ENCODE peak calls at places on chromosomes 3 and 15, in nine cellular contexts. K is OCI-LY7, G is epithelial cell of esophagus, V is lower lobe of right lung, S is pancreas, Q is transverse colon, Z is hepatocyte, R is kidney epithelial cell, A is esophagus squamous epithelium. E is an unnamed sample.

GRCh38 chr15:57340673-57341259 is 35.5 kb upstream of the CGNL1 start:
- DNase-seq in Q (peak; percentile 51), K (peak; percentile 56), Z (peak; percentile 80), A (no peak), R (no peak), V (no peak), S (peak; percentile 35), G (peak; percentile 68), E (peak; percentile 67)

GRCh38 chr3:133440652-133441051 is 40.8 kb downstream of the BFSP2 start:
- DNase-seq in K (no peak), Q (no peak), A (no peak), R (no peak), Z (no peak), S (no peak), V (no peak), G (no peak), E (no peak)

GRCh38 chr15:38192496-38192895 is 60.1 kb upstream of the SPRED1 start:
- DNase-seq in V (no peak), G (no peak), A (no peak), Q (no peak), K (peak; percentile 95), Z (no peak), R (no peak), S (no peak), E (no peak)

GRCh38 chr15:90762109-90762508 is 45.0 kb downstream of the BLM start:
- DNase-seq in V (peak; percentile 87), R (no peak), Q (peak; percentile 35), G (peak; percentile 51), S (no peak), K (no peak), Z (peak; percentile 50), A (no peak), E (no peak)

GRCh38 chr3:62373714-62374333 is 474 bp upstream of the FEZF2 start:
- DNase-seq in Q (no peak), S (no peak), A (no peak), V (no peak), G (no peak), K (no peak), R (no peak), Z (no peak), E (no peak)

GRCh38 chr3:138180375-138181029 is 5.8 kb upstream of the DBR1 start:
- DNase-seq in Z (peak; percentile 60), R (no peak), A (no peak), K (peak; percentile 59), G (peak; percentile 58), V (no peak), Q (peak; percentile 26), S (no peak), E (peak; percentile 50)

GRCh38 chr15:101676965-101677364 is 24.8 kb upstream of the TM2D3 start:
- DNase-seq in R (no peak), Z (no peak), S (no peak), A (no peak), V (no peak), Q (no peak), G (no peak), K (no peak), E (no peak)

GRCh38 chr3:41961061-41961749 is 698 bp downstream of the ULK4 start:
- DNase-seq in Z (peak; percentile 76), S (peak; percentile 26), A (peak; percentile 5), K (peak; percentile 77), R (peak; percentile 19), V (peak; percentile 76), Q (peak; percentile 40), G (peak; percentile 81), E (peak; percentile 73)

DNA sequence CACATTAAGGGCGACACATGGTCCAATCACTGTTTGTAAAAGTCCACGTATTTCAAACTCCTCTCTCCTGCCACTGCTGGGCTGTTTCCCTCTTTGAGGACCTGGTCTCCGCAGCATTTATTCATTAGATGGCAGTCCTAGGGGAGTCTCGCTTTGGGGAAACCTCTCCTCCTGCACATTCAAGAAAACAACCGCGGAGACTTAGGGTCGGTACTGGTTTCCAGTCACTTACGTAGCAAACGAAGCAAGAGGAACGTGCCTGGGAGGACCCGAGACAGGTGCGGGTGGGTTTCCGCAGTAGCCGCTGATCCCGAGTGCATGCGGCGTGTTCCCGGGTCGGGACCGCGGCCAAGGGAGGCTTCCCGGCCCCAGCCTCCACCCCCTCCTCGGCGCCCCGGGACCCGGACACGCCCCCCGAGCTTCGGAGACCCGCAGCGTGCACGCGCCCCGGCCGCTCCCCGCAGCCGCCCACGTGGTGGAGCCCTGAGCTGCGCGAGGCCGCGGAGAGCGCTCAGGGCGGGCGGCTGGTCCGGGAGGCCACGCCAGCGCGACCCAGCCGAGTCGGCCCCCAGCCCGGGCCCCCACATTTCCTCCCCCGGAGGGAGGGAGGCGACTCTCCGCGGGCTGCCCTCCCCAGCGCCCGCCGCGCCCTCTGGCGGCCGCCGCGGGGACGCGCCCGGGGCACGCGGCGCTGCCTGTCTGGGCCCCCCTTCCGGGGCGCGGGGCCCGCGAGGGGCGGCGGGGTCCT is 1.1 kb upstream of the IGF1R start:
- DNase-seq in Z (peak; percentile 91), S (peak; percentile 77), Q (peak; percentile 78), K (peak; percentile 81), A (no peak), G (peak; percentile 55), R (no peak), V (peak; percentile 81), E (peak; percentile 73)
- TF ChIP-seq CTCF in Z (peak; percentile 35), S (no peak), Q (peak; percentile 44), K (peak; percentile 54), A (peak; percentile 19), G (no peak), R (no peak), V (peak; percentile 51), E (peak; percentile 59)

GRCh38 chr3:73625124-73625665 is 454 bp upstream of the PDZRN3 start:
- DNase-seq in K (no peak), V (no peak), S (no peak), R (no peak), Z (peak; percentile 67), Q (no peak), A (no peak), G (peak; percentile 46), E (no peak)

GRCh38 chr3:73622135-73622534 is 2.6 kb downstream of the PDZRN3 start:
- DNase-seq in R (no peak), G (no peak), V (no peak), K (no peak), S (peak; percentile 86), A (no peak), Q (peak; percentile 46), Z (peak; percentile 77), E (no peak)

GRCh38 chr3:73623996-73624362 is 762 bp downstream of the PDZRN3 start:
- DNase-seq in V (no peak), Q (peak; percentile 38), K (no peak), Z (peak; percentile 83), R (no peak), S (peak; percentile 36), A (no peak), G (peak; percentile 68), E (no peak)

GRCh38 chr3:73624363-73625123 is at the start of gene PDZRN3:
- DNase-seq in R (no peak), S (peak; percentile 57), A (no peak), Z (peak; percentile 80), Q (peak; percentile 65), V (peak; percentile 55), G (peak; percentile 64), K (no peak), E (no peak)

DNA sequence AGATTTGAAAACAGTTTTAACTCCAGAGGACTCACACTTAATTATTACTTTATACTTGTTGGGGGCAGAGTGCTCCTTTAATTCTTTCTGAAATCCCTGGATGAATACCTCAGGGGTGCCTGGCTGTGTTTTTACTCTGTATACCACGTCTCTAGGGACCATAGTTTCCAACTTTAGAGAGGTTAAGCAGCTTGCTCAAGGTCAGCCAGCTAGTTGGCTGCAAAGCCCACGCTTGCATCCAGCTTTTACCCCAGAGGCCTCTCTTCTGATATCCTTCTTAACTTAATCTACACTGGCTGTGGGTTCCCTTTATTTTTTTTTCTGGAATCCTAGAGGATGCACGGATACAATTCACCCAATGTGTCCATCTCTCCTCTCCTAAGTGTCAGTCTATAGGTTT is 1.4 kb downstream of the PDZRN3 start:
- DNase-seq in Q (no peak), K (no peak), R (no peak), S (peak; percentile 28), V (no peak), Z (no peak), A (no peak), G (no peak), E (no peak)
- H3K4me3 ChIP-seq in Q (peak overlapping the region; percentile 81), K (no peak overlapping the region), R (no peak overlapping the region), S (peak overlapping the region; percentile 41), V (peak overlapping the region; percentile 58), Z (peak overlapping the region; percentile 39), A (peak overlapping the region; percentile 73), G (peak overlapping the region; percentile 3), E (no peak overlapping the region)

GRCh38 chr3:45939341-45939771 is 3.9 kb upstream of the CXCR6 start:
- DNase-seq in Q (no peak), A (no peak), S (no peak), Z (peak; percentile 19), V (no peak), G (peak; percentile 22), K (no peak), R (no peak), E (peak; percentile 18)

GRCh38 chr3:45940004-45940780 is 3.1 kb upstream of the CXCR6 start:
- DNase-seq in K (no peak), G (no peak), A (no peak), Q (no peak), Z (no peak), V (no peak), R (no peak), S (no peak), E (no peak)

GRCh38 chr3:45937206-45938042 is 5.8 kb upstream of the CXCR6 start:
- DNase-seq in Q (no peak), K (no peak), Z (no peak), A (no peak), S (no peak), G (no peak), R (no peak), V (no peak), E (no peak)

GRCh38 chr3:45938043-45938435 is 5.2 kb upstream of the CXCR6 start:
- DNase-seq in G (no peak), V (no peak), R (no peak), K (no peak), A (no peak), S (no peak), Q (no peak), Z (no peak), E (no peak)

GRCh38 chr3:45938858-45939257 is 4.4 kb upstream of the CXCR6 start:
- DNase-seq in Z (peak; percentile 94), S (peak; percentile 59), Q (peak; percentile 88), V (peak; percentile 85), K (peak; percentile 80), R (peak; percentile 70), G (peak; percentile 91), A (peak; percentile 29), E (peak; percentile 94)
- TF ChIP-seq CTCF in Z (peak; percentile 93), S (peak; percentile 72), Q (peak; percentile 84), V (peak; percentile 81), K (peak; percentile 86), R (peak; percentile 89), G (peak; percentile 95), A (peak; percentile 83), E (peak; percentile 93)

DNA sequence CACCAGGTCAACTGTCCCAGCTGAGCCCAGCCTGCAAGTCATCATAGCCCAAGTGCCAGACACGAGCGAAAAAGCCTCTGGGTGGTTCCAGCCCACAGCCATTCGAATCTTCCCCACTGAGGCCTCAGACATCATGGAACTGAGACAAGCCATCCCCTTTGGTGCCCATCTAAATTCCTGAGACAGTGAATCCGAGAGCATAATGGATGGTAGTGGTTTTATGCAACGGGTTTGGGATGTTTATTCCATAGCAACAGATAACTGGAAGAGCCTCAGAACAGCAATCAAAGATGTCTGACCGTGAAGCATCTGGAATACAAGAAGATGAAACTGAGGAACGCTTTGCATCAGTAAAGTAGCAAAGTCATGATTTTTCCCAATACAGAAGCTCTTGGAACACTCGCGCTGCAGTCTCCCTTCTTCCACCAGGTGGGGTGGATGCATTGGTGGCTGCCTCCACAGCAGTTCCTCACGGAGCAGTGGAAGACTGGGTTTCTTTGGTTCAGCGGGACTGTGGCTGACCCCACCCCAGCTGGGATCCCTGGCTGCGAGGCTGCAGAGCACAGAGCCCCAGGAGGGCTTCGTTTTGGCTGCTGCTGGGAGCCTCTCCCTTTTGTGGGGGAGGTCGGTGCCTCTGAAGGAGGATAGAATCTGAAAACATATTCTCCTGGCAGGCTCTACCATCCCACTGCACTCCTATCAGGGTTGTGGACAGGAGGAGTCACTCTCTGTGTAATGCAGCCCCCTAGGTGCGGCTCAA is 26.4 kb upstream of the PDE8A start:
- DNase-seq in S (peak; percentile 59), R (no peak), Q (peak; percentile 78), G (peak; percentile 71), A (no peak), V (peak; percentile 78), Z (peak; percentile 85), K (peak; percentile 30), E (peak; percentile 56)
- H3K4me3 ChIP-seq in S (no peak overlapping the region), R (no peak overlapping the region), Q (no peak overlapping the region), G (peak overlapping the region; percentile 19), A (peak overlapping the region; percentile 15), V (peak overlapping the region; percentile 35), Z (no peak overlapping the region), K (no peak overlapping the region), E (peak overlapping the region; percentile 8)